ENCODE peak calls at places on chromosome 2, in six cellular contexts. T, C, J, I, R and K are unnamed samples.

GRCh38 chr2:106581755-106582430 is 94.7 kb downstream of the CD8B2 start:
- DNase-seq in T (peak; percentile 86), C (peak; percentile 46), J (peak; percentile 59), I (peak; percentile 41), R (peak; percentile 54), K (peak; percentile 70)

GRCh38 chr2:101200714-101201113 is 49.5 kb upstream of the TBC1D8 start:
- DNase-seq in T (no peak), C (peak; percentile 87), J (peak; percentile 72), I (no peak), R (peak; percentile 21), K (peak; percentile 36)

GRCh38 chr2:39902103-39902502 is 123.0 kb upstream of the THUMPD2 start:
- DNase-seq in T (no peak), C (peak; percentile 45), J (no peak), I (no peak), R (peak; percentile 50), K (peak; percentile 41)

GRCh38 chr2:170843656-170844055 is 27.0 kb downstream of the GAD1 start:
- DNase-seq in T (no peak), C (peak; percentile 94), J (peak; percentile 42), I (no peak), R (peak; percentile 79), K (peak; percentile 19)

GRCh38 chr2:163800889-163801498 is 65.2 kb upstream of the FIGN start:
- DNase-seq in T (no peak), C (peak; percentile 21), J (peak; percentile 56), I (no peak), R (peak; percentile 72), K (peak; percentile 86)

GRCh38 chr2:60979231-60979630 is 38.3 kb upstream of the PEX13 start:
- DNase-seq in T (no peak), C (no peak), J (no peak), I (no peak), R (no peak), K (no peak)

GRCh38 chr2:27095745-27096651 is 9.4 kb downstream of the KHK start:
- DNase-seq in T (no peak), C (peak; percentile 23), J (peak; percentile 39), I (peak; percentile 64), R (peak; percentile 57), K (peak; percentile 51)

GRCh38 chr2:151459368-151459767 is 49.7 kb downstream of the RIF1 start:
- DNase-seq in T (no peak), C (no peak), J (no peak), I (no peak), R (peak; percentile 5), K (peak; percentile 55)

GRCh38 chr2:42923632-42924425 is 131.4 kb upstream of the HAAO start:
- DNase-seq in T (no peak), C (no peak), J (no peak), I (no peak), R (peak; percentile 60), K (no peak)

GRCh38 chr2:105415007-105415406 is 16.2 kb upstream of the FHL2 start:
- DNase-seq in T (no peak), C (no peak), J (no peak), I (no peak), R (no peak), K (no peak)

GRCh38 chr2:152647417-152648010 is 69.7 kb downstream of the PRPF40A start:
- DNase-seq in T (peak; percentile 87), C (no peak), J (peak; percentile 47), I (peak; percentile 67), R (peak; percentile 67), K (peak; percentile 38)

GRCh38 chr2:120963997-120964396 is 228.3 kb downstream of the GLI2 start:
- DNase-seq in T (no peak), C (peak; percentile 10), J (peak; percentile 24), I (no peak), R (peak; percentile 25), K (no peak)

GRCh38 chr2:209624192-209624938 is 147.3 kb upstream of the UNC80 start:
- DNase-seq in T (no peak), C (no peak), J (no peak), I (no peak), R (no peak), K (no peak)

GRCh38 chr2:12302140-12302539 is 414.6 kb upstream of the TRIB2 start:
- DNase-seq in T (no peak), C (no peak), J (no peak), I (no peak), R (no peak), K (peak; percentile 48)

GRCh38 chr2:150424361-150424760 is 63.1 kb downstream of the RND3 start:
- DNase-seq in T (no peak), C (no peak), J (no peak), I (no peak), R (no peak), K (peak; percentile 84)

GRCh38 chr2:109663721-109664120 is 49.6 kb downstream of the SOWAHC start:
- DNase-seq in T (peak; percentile 83), C (peak; percentile 46), J (peak; percentile 76), I (peak; percentile 82), R (peak; percentile 89), K (peak; percentile 47)

GRCh38 chr2:135164431-135164830 is 112.3 kb downstream of the RAB3GAP1 start:
- DNase-seq in T (no peak), C (peak; percentile 96), J (peak; percentile 77), I (no peak), R (peak; percentile 66), K (peak; percentile 38)

GRCh38 chr2:238138331-238139102 is at the start of gene KLHL30:
- DNase-seq in T (no peak), C (no peak), J (no peak), I (peak; percentile 81), R (no peak), K (no peak)

GRCh38 chr2:45812039-45812500 is 160.6 kb downstream of the PRKCE start:
- DNase-seq in T (no peak), C (peak; percentile 75), J (peak; percentile 24), I (no peak), R (peak; percentile 31), K (peak; percentile 61)

GRCh38 chr2:241080405-241081189 is 21.5 kb downstream of the MTERF4 start:
- DNase-seq in T (no peak), C (no peak), J (no peak), I (no peak), R (no peak), K (no peak)

GRCh38 chr2:126495189-126495588 is 160.8 kb upstream of the GYPC start:
- DNase-seq in T (no peak), C (no peak), J (no peak), I (no peak), R (no peak), K (no peak)

GRCh38 chr2:159225025-159226016 is 61.2 kb downstream of the WDSUB1 start:
- DNase-seq in T (no peak), C (no peak), J (no peak), I (peak; percentile 60), R (no peak), K (no peak)

GRCh38 chr2:217979151-217979811 is 23.5 kb downstream of the TNS1 start:
- DNase-seq in T (peak; percentile 69), C (no peak), J (no peak), I (no peak), R (peak; percentile 70), K (no peak)
- H3K4me3 ChIP-seq in T (peak overlapping the region; percentile 70), C (peak overlapping the region; percentile 63), J (no peak overlapping the region), I (peak overlapping the region; percentile 69), R (no peak overlapping the region), K (peak overlapping the region; percentile 53)

DNA sequence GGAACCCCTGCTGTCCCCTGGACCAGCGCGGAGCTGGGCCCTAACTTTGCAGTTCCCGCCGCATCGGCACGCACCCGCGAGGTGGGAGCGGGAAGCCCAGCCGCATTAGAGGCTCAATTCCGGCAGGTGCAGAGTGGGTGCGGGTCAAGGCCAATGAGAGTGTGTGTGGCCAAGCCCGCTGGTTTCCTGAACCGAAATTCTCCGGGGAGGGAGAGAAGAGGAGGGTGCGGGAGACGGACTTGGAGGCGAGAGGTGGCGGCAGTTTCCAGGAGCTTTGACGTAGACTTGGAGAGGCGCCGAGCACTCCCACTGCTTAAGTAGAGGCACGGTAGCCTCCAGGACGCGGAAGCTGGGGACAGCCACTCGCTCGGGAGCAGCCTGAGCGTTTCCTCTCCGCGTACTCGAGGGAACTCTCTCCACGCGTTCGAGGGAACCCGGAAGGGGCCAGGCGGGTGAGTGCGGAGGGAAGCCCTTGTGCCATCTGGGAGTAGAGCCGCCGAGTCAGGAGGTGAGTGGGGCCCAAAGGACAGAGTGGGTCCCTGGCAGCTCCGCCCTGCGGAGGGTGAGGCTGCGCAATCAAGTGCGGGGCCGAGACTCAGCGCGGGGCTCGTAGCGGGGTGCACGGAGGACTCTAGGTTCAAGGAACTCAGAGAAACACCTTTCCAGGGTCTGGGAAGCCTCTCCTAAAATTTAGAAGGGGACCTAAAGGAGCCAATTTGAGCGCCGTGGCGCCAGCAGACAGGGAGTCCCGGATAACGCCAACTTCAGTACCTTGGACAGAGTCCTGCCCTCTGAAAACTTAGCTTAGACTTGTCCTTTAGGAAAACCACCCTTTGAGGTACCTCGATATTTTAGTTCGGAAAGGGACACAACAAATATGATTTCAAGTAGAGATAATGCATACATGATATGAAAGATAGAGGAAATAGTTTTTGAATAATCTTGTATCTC is at the start of gene FAM237A:
- DNase-seq in T (no peak), C (peak; percentile 58), J (peak; percentile 19), I (peak; percentile 45), R (peak; percentile 56), K (peak; percentile 60)
- H3K4me3 ChIP-seq in T (no peak within 1 kb of the TSS), C (no peak within 1 kb of the TSS), J (no peak within 1 kb of the TSS), I (peak within 1 kb of the TSS; percentile 15), R (no peak within 1 kb of the TSS), K (no peak within 1 kb of the TSS)

DNA sequence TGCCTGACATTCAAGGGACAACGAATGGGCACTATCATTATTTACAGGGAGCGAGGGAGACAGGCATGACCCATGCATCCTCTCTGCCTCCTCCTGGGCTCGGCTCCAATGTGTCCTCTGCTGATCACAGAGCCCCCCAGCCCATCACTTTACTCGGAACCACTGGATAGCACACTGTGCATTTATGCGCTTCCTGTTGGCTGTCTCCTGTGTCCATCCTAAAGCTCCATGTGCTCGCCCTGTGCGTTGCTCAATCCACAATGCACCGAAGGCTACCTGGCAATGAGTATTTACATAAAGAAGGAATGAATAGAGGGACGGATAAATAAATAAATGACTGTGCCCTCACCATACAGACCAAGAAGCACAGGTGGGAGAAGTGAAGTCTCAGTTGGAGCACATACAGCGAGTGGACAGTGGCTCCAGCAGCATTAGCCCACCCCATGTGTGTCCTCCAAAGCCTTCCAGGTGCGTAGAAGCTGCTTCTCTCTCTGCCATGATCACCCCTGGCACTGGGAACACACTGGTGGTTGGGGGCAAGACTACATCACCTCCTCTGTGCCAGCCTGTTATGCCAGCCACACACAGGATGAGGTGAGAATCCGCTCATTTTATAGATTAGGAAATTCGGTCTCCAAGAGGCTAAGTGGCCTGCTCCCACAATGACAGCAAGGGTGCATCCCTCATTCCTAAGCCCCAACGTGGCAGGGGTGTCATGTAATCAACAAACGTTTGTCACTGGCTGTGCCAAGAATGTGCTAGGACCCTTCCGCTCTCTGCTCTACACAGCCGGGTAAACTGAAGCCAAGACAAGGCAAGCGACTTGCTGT is 2.3 kb upstream of the GDF7 start:
- DNase-seq in T (no peak), C (no peak), J (no peak), I (no peak), R (no peak), K (no peak)
- H3K4me3 ChIP-seq in T (no peak overlapping the region), C (no peak overlapping the region), J (no peak overlapping the region), I (no peak overlapping the region), R (no peak overlapping the region), K (no peak overlapping the region)

GRCh38 chr2:110725859-110726258 is 6.5 kb upstream of the ACOXL start:
- DNase-seq in T (no peak), C (no peak), J (no peak), I (no peak), R (no peak), K (no peak)

GRCh38 chr2:110724820-110725219 is 7.6 kb upstream of the ACOXL start:
- DNase-seq in T (no peak), C (no peak), J (no peak), I (no peak), R (no peak), K (no peak)

GRCh38 chr2:110727923-110728322 is 4.5 kb upstream of the ACOXL start:
- DNase-seq in T (no peak), C (peak; percentile 28), J (no peak), I (no peak), R (no peak), K (no peak)

GRCh38 chr2:110725370-110725769 is 7.0 kb upstream of the ACOXL start:
- DNase-seq in T (no peak), C (no peak), J (no peak), I (no peak), R (no peak), K (no peak)

GRCh38 chr2:110726285-110726684 is 6.1 kb upstream of the ACOXL start:
- DNase-seq in T (no peak), C (no peak), J (no peak), I (no peak), R (no peak), K (no peak)
- H3K4me3 ChIP-seq in T (no peak overlapping the region), C (no peak overlapping the region), J (no peak overlapping the region), I (no peak overlapping the region), R (no peak overlapping the region), K (no peak overlapping the region)